ENCODE peak calls at places on chromosomes 4 and X, in four cellular contexts. J, M, U and Y are unnamed samples.

GRCh38 chrX:20397587-20397986 is 130.9 kb upstream of the RPS6KA3 start:
- DNase-seq in J (no peak), U (no peak), M (no peak), Y (no peak)

GRCh38 chr4:39928538-39928937 is 49.2 kb downstream of the PDS5A start:
- DNase-seq in M (peak; percentile 17), J (no peak), U (no peak), Y (no peak)

GRCh38 chrX:12946838-12947544 is 27.9 kb upstream of the TMSB4X start:
- DNase-seq in M (peak; percentile 92), J (peak; percentile 89), U (peak; percentile 58), Y (no peak)

GRCh38 chrX:19879742-19880378 is 7.5 kb downstream of the SH3KBP1 start:
- DNase-seq in M (no peak), U (no peak), J (no peak), Y (no peak)

GRCh38 chr4:85968945-85969830 is 390.7 kb downstream of the MAPK10 start:
- DNase-seq in M (peak; percentile 80), U (peak; percentile 15), J (no peak), Y (peak; percentile 27)

GRCh38 chr4:113064244-113064643 is 14.8 kb downstream of the ANK2 start:
- DNase-seq in J (no peak), M (no peak), U (no peak), Y (no peak)

GRCh38 chr4:15035152-15035551 is 32.9 kb downstream of the CPEB2 start:
- DNase-seq in M (peak; percentile 13), J (no peak), U (no peak), Y (no peak)

GRCh38 chr4:4656977-4657376 is 115.1 kb upstream of the STX18 start:
- DNase-seq in U (no peak), J (no peak), M (no peak), Y (no peak)

GRCh38 chr4:98822144-98822543 is 106.8 kb downstream of the EIF4E start:
- DNase-seq in J (no peak), M (no peak), U (no peak), Y (no peak)

GRCh38 chr4:183838987-183839712 is 66.0 kb upstream of the STOX2 start:
- DNase-seq in J (no peak), M (peak; percentile 27), U (no peak), Y (no peak)

GRCh38 chrX:100649550-100650356 is 5.8 kb downstream of the SRPX2 start:
- DNase-seq in M (peak; percentile 95), J (peak; percentile 78), U (peak; percentile 78), Y (peak; percentile 52)

GRCh38 chrX:151830911-151831310 is 81.8 kb upstream of the MAGEA4 start:
- DNase-seq in M (peak; percentile 36), J (no peak), U (no peak), Y (no peak)

GRCh38 chr4:150145090-150145949 is 67.1 kb downstream of the DCLK2 start:
- DNase-seq in J (no peak), M (no peak), U (no peak), Y (no peak)

GRCh38 chr4:185640809-185641675 is 105.7 kb upstream of the PDLIM3 start:
- DNase-seq in J (no peak), U (peak; percentile 41), M (peak; percentile 91), Y (peak; percentile 24)

DNA sequence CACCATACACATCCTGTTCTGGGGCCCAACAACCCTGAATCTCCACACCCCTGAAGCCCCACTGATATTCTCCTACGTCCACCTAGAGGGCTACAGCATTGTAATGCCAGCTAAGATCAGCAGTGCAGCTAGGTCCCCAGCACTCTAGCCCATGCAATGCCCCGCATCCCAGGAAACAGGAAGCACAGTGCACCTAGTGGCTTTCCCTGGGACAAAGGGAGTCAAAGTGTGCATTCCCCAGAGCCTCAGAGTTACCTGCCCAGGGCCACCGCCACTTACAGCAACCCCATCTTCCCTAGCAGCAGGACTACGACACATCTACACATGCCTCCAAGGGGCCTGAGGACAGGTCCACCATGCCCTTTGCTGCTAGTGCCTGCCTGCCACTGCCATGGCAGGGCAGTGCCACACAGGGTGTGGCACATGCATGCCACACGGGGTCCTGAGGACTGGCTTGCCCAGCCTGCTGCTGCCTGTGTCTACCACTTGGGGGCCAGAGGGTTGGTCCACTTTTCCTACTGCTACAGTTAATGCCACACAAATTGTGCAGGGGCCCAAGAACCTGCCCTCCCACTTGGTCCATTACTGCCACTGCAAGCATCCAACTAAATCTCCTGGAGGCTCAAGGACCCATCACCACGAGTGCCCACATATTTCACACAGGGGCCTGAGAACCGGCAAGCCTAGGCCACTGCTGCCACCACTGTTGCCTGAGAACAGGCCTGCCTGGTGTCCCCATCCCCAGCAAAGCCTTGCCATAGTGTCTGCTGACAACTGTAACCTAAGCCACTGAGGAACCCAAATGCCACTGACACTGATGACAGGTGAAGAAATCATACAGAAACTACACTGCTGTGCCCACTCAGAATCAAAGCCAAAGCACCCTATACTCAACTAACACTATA is 23.7 kb downstream of the TLR6 start:
- DNase-seq in U (no peak), J (no peak), M (no peak), Y (no peak)
- TF ChIP-seq CTCF in U (no peak), J (no peak), M (peak; percentile 22), Y (peak; percentile 24)

GRCh38 chr4:152045781-152046571 is 285.2 kb upstream of the GATB start:
- DNase-seq in J (peak; percentile 52), U (no peak), M (peak; percentile 14), Y (no peak)

GRCh38 chr4:152041304-152041703 is 280.5 kb upstream of the GATB start:
- DNase-seq in J (no peak), U (no peak), M (no peak), Y (no peak)

GRCh38 chr4:152044341-152044740 is 283.5 kb upstream of the GATB start:
- DNase-seq in J (no peak), M (no peak), U (no peak), Y (no peak)

GRCh38 chr4:152047451-152047850 is 286.6 kb upstream of the GATB start:
- DNase-seq in J (no peak), M (no peak), U (no peak), Y (no peak)

GRCh38 chr4:152045397-152045780 is 284.6 kb upstream of the GATB start:
- DNase-seq in U (no peak), M (no peak), J (no peak), Y (no peak)
- H3K4me3 ChIP-seq in U (no peak overlapping the region), M (no peak overlapping the region), J (no peak overlapping the region), Y (no peak overlapping the region)

DNA sequence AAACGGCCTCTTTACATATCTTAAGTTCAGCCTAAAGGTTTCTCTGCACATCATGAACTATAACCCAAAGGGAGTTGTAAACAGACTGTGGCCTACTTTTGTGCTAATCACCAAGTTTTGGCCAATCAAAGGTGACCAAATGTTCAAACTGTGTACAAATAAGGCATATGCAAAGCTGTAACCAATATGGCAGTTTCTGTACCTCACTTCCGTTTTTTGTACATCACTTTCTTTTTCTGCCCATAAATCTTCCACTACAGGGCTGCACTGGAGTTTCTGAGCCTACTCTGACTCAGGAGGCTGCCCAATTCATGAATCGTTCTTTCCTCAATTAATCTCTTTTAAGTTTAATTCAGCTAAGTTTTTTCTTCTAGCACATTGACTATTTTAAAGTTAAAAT is 318.7 kb downstream of the SLC7A11 start:
- DNase-seq in U (no peak), M (no peak), J (no peak), Y (no peak)
- TF ChIP-seq CTCF in U (no peak), M (no peak), J (no peak), Y (no peak)

DNA sequence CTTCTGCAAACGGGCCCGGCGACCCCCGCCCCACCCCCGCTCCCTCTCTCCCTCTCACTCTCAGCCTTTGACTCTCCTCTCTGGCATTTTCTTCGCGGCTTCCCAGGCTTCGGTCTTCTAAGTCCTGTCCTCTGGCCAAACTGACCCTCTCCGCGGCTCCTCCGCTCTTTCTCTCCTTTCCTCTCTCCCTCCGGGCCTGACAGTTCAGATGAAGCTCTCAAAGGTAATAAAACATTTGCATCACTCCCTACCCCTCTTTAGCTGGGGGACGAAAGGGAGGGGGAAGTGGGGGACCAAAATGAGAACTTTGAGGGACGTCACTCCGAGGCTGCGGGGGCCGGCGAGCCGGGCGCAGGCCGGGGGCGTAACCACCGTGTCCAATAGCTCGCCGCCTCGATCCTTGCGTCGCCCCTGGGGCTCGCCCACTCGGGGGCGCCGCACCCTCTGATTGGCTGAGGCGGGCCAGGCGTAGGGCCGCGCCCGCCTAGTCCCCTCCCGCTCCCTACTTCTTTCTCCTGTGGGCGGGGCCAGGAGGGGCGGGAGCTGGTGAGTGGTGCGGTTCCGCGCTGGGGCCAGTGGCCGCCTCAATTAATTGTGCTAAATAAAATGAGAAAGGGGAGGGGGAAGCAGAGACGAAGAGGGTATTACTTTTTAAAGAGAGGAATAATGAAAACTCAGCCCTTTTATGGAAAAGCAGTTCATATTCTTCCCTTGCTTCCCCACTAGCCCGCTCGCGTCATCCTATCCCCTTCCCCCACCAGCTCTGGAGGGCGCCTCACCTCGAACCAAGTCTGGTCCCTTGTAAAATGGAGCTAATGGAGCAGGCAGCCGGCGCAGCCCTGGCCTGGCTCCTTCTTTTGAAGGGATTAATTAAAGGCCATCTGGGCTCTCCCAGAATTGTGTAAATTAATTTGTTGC is at the start of gene NKX6-1:
- DNase-seq in M (peak; percentile 56), U (no peak), J (peak; percentile 56), Y (no peak)
- H3K4me3 ChIP-seq in M (peak within 1 kb of the TSS; percentile 36), U (peak within 1 kb of the TSS; percentile 50), J (peak within 1 kb of the TSS; percentile 18), Y (peak within 1 kb of the TSS; percentile 27)

GRCh38 chrX:68718443-68718820 is 71.0 kb downstream of the STARD8 start:
- DNase-seq in U (no peak), M (no peak), J (peak; percentile 33), Y (no peak)

GRCh38 chrX:68721546-68721945 is 74.1 kb downstream of the STARD8 start:
- DNase-seq in U (no peak), J (peak; percentile 29), M (no peak), Y (no peak)

GRCh38 chrX:68719181-68719903 is 71.9 kb downstream of the STARD8 start:
- DNase-seq in U (no peak), M (no peak), J (peak; percentile 41), Y (no peak)

GRCh38 chrX:68720851-68721250 is 73.4 kb downstream of the STARD8 start:
- DNase-seq in M (no peak), U (no peak), J (peak; percentile 3), Y (no peak)

GRCh38 chrX:68719904-68720614 is 72.6 kb downstream of the STARD8 start:
- DNase-seq in U (no peak), J (peak; percentile 14), M (no peak), Y (no peak)
- TF ChIP-seq CTCF in U (peak; percentile 28), J (no peak), M (peak; percentile 24), Y (peak; percentile 23)

GRCh38 chr4:48360966-48361470 is 19.7 kb downstream of the SLAIN2 start:
- DNase-seq in U (no peak), J (no peak), M (peak; percentile 21), Y (peak; percentile 19)

DNA sequence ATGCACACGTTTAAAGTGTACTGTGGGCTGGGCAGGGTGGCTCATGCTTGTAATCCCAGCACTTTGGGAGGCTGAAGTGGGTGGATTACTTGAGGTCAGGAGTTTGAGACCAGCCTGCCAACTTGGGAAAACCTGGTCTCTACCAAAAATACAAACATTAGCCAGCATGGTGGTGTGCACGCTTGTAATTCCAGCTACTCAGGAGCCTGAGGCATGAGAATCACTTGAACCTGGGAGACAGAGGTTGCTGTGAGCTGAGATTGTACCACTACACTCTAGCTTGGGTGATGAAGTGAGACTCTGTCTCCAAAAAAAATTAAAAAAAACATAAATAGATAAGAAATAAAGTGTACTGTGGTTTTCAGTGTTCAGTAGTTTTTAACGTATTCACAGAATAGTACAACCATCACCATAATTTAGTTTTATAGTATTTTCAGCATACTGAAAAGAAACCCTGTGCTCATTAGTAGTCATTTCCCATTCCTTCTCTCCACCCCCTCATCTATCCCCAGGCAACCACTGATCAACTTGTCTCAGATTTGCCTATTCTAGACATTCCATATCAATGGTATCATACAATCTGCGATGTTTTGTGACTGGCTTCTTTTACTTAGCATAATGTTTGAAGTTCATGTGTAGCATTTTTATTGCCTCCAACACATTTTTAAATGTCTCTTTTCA is 19.1 kb downstream of the SLAIN2 start:
- DNase-seq in U (peak; percentile 36), M (peak; percentile 29), J (no peak), Y (peak; percentile 16)
- H3K4me3 ChIP-seq in U (no peak overlapping the region), M (no peak overlapping the region), J (no peak overlapping the region), Y (no peak overlapping the region)

GRCh38 chr4:2399631-2400190 is 18.7 kb downstream of the ZFYVE28 start:
- DNase-seq in J (no peak), M (no peak), U (no peak), Y (no peak)
- TF ChIP-seq CTCF in J (no peak), M (no peak), U (no peak), Y (no peak)